ENCODE peak calls at places on chromosomes 6 and 20, in four cellular contexts. One of them, this sample, is unnamed.

GRCh38 chr6:36478051-36478526 is 35.3 kb downstream of the KCTD20 start:
- DNase-seq in T-cell: no peak
- DNase-seq in MCF 10A: no peak
- DNase-seq in AG08395: no peak
- DNase-seq in this sample: no peak

GRCh38 chr6:127933852-127934840 is 33.3 kb upstream of the THEMIS start:
- DNase-seq in MCF 10A: no peak
- DNase-seq in T-cell: peak
- DNase-seq in AG08395: no peak
- DNase-seq in this sample: no peak

GRCh38 chr20:61315319-61315718 is 63.3 kb downstream of the CDH4 start:
- DNase-seq in T-cell: no peak
- DNase-seq in AG08395: no peak
- DNase-seq in MCF 10A: no peak
- DNase-seq in this sample: no peak

GRCh38 chr6:113858067-113858604 is 991 bp downstream of the MARCKS start:
- DNase-seq in AG08395: peak
- DNase-seq in MCF 10A: peak
- DNase-seq in T-cell: no peak
- DNase-seq in this sample: no peak

GRCh38 chr6:104505838-104506237 is 353.9 kb downstream of the HACE1 start:
- DNase-seq in AG08395: no peak
- DNase-seq in T-cell: no peak
- DNase-seq in MCF 10A: no peak
- DNase-seq in this sample: no peak

GRCh38 chr20:63337786-63338420 is 23.2 kb downstream of the CHRNA4 start:
- DNase-seq in MCF 10A: no peak
- DNase-seq in T-cell: no peak
- DNase-seq in AG08395: peak
- DNase-seq in this sample: no peak

GRCh38 chr6:130185658-130186057 is 37.1 kb downstream of the SAMD3 start:
- DNase-seq in T-cell: no peak
- DNase-seq in MCF 10A: no peak
- DNase-seq in AG08395: no peak
- DNase-seq in this sample: no peak

GRCh38 chr20:64238851-64239387 is 16.6 kb upstream of the PCMTD2 start:
- DNase-seq in MCF 10A: no peak
- DNase-seq in T-cell: no peak
- DNase-seq in AG08395: no peak
- DNase-seq in this sample: no peak

GRCh38 chr6:16437095-16437494 is 198.7 kb downstream of the GMPR start:
- DNase-seq in T-cell: no peak
- DNase-seq in MCF 10A: no peak
- DNase-seq in AG08395: no peak
- DNase-seq in this sample: no peak

GRCh38 chr20:58945967-58946631 is 35.0 kb upstream of the NELFCD start:
- DNase-seq in AG08395: no peak
- DNase-seq in MCF 10A: no peak
- DNase-seq in T-cell: no peak
- DNase-seq in this sample: no peak

GRCh38 chr6:41895300-41896233 is at the start of gene USP49:
- DNase-seq in MCF 10A: peak
- DNase-seq in AG08395: peak
- DNase-seq in T-cell: peak
- DNase-seq in this sample: peak

GRCh38 chr20:57714409-57715267 is 4.8 kb upstream of the PMEPA1 start:
- DNase-seq in AG08395: peak
- DNase-seq in T-cell: no peak
- DNase-seq in MCF 10A: peak
- DNase-seq in this sample: no peak

GRCh38 chr20:57547250-57547649 is 13.7 kb upstream of the PCK1 start:
- DNase-seq in T-cell: no peak
- DNase-seq in AG08395: no peak
- DNase-seq in MCF 10A: peak
- DNase-seq in this sample: no peak

GRCh38 chr20:60787264-60787663 is 464.8 kb upstream of the CDH4 start:
- DNase-seq in T-cell: no peak
- DNase-seq in MCF 10A: no peak
- DNase-seq in AG08395: no peak
- DNase-seq in this sample: no peak

GRCh38 chr20:6152777-6153176 is 29.9 kb upstream of the FERMT1 start:
- DNase-seq in AG08395: no peak
- DNase-seq in MCF 10A: no peak
- DNase-seq in T-cell: no peak
- DNase-seq in this sample: no peak

GRCh38 chr6:35072698-35073055 is 68.5 kb downstream of the TCP11 start:
- DNase-seq in AG08395: no peak
- DNase-seq in MCF 10A: no peak
- DNase-seq in T-cell: no peak
- DNase-seq in this sample: no peak

GRCh38 chr20:600141-600540 is 10.0 kb downstream of the TCF15 start:
- DNase-seq in T-cell: no peak
- DNase-seq in AG08395: no peak
- DNase-seq in MCF 10A: no peak
- DNase-seq in this sample: no peak

GRCh38 chr6:141467881-141468280 is 664.8 kb upstream of the GJE1 start:
- DNase-seq in AG08395: no peak
- DNase-seq in T-cell: no peak
- DNase-seq in MCF 10A: peak
- DNase-seq in this sample: no peak

GRCh38 chr6:89145962-89146747 is at the start of gene PM20D2:
- DNase-seq in T-cell: peak
- DNase-seq in MCF 10A: peak
- DNase-seq in AG08395: peak
- DNase-seq in this sample: no peak

GRCh38 chr6:35146453-35146852 is 5.3 kb upstream of the TCP11 start:
- DNase-seq in AG08395: peak
- DNase-seq in T-cell: no peak
- DNase-seq in MCF 10A: peak
- DNase-seq in this sample: no peak

GRCh38 chr6:37710616-37711015 is 12.9 kb upstream of the MDGA1 start:
- DNase-seq in T-cell: no peak
- DNase-seq in MCF 10A: no peak
- DNase-seq in AG08395: no peak
- DNase-seq in this sample: no peak

GRCh38 chr6:46421239-46421638 is 70.0 kb downstream of the RCAN2 start:
- DNase-seq in MCF 10A: peak
- DNase-seq in T-cell: no peak
- DNase-seq in AG08395: no peak
- DNase-seq in this sample: no peak

GRCh38 chr6:161027385-161027784 is 35.8 kb downstream of the MAP3K4 start:
- DNase-seq in AG08395: no peak
- DNase-seq in MCF 10A: no peak
- DNase-seq in T-cell: no peak
- DNase-seq in this sample: no peak

GRCh38 chr6:44003345-44004061 is 123.7 kb downstream of the MRPL14 start:
- DNase-seq in T-cell: no peak
- DNase-seq in MCF 10A: no peak
- DNase-seq in AG08395: no peak
- DNase-seq in this sample: no peak

GRCh38 chr6:132494954-132495353 is 18.0 kb downstream of the STX7 start:
- DNase-seq in MCF 10A: no peak
- DNase-seq in AG08395: no peak
- DNase-seq in T-cell: no peak
- DNase-seq in this sample: no peak

GRCh38 chr6:151948007-151948745 is 140.7 kb downstream of the ESR1 start:
- DNase-seq in MCF 10A: no peak
- DNase-seq in AG08395: no peak
- DNase-seq in T-cell: no peak
- DNase-seq in this sample: no peak

GRCh38 chr6:106519460-106520394 is 109.6 kb downstream of the RTN4IP1 start:
- DNase-seq in T-cell: peak
- DNase-seq in AG08395: peak
- DNase-seq in MCF 10A: peak
- DNase-seq in this sample: peak

GRCh38 chr6:11309947-11310665 is 77.6 kb upstream of the NEDD9 start:
- DNase-seq in AG08395: no peak
- DNase-seq in T-cell: no peak
- DNase-seq in MCF 10A: no peak
- DNase-seq in this sample: no peak

GRCh38 chr6:8321671-8322404 is 113.5 kb downstream of the SLC35B3 start:
- DNase-seq in MCF 10A: peak
- DNase-seq in AG08395: no peak
- DNase-seq in T-cell: no peak
- DNase-seq in this sample: no peak